ENCODE peak calls at places on chromosomes 6 and 20, in five cellular contexts. F is NCI-H1694 treated with DMSO at 0.1 percent for 48 hours, C is NCI-H774, K is body of pancreas, D is T-helper 17 cell. Z is an unnamed sample.

GRCh38 chr6:55528624-55529023 is 50.4 kb downstream of the HMGCLL1 start:
- DNase-seq in F (no peak), C (no peak), K (peak; percentile 22), D (no peak), Z (no peak)

GRCh38 chr6:157562997-157563396 is 182.0 kb downstream of the ZDHHC14 start:
- DNase-seq in F (no peak), C (no peak), K (no peak), D (no peak), Z (no peak)

GRCh38 chr20:38434310-38434741 is 802 bp downstream of the SNHG17 start:
- DNase-seq in F (no peak), C (no peak), K (no peak), D (peak; percentile 8), Z (peak; percentile 42)

GRCh38 chr6:133806358-133806757 is 82.6 kb upstream of the TCF21 start:
- DNase-seq in F (no peak), C (no peak), K (no peak), D (no peak), Z (no peak)

GRCh38 chr20:6473197-6473596 is 294.3 kb upstream of the BMP2 start:
- DNase-seq in F (no peak), C (no peak), K (no peak), D (no peak), Z (no peak)

GRCh38 chr20:25389858-25390537 is 637 bp downstream of the ABHD12 start:
- DNase-seq in F (no peak), C (peak; percentile 47), K (peak; percentile 51), D (no peak), Z (peak; percentile 49)

GRCh38 chr6:166173292-166173951 is 5.8 kb upstream of the TBXT start:
- DNase-seq in F (no peak), C (peak; percentile 88), K (peak; percentile 30), D (no peak), Z (peak; percentile 81)

GRCh38 chr6:21604081-21604480 is 10.5 kb downstream of the SOX4 start:
- DNase-seq in F (no peak), C (no peak), K (no peak), D (no peak), Z (peak; percentile 56)

GRCh38 chr6:47234258-47234933 is 75.3 kb downstream of the TNFRSF21 start:
- DNase-seq in F (no peak), C (no peak), K (no peak), D (no peak), Z (no peak)

Z was measured in DND-41.